ENCODE peak calls at places on chromosomes 4 and X, in six cellular contexts. P is heart right ventricle, Q is PC-3, J is adrenal gland, F is uterus, G is neural progenitor cell. U is an unnamed sample. For H3K9me3 and H3K4me1, the result is how much of the 10 kb centered on the place peaks cover.

GRCh38 chr4:175422331-175422730 is 389.7 kb downstream of the GPM6A start:
- DNase-seq in G (no peak), P (no peak), F (no peak), J (no peak), Q (peak), U (no peak)

GRCh38 chr4:153655928-153656327 is 28.2 kb upstream of the TLR2 start:
- DNase-seq in Q (no peak), F (no peak), J (peak), P (no peak), G (no peak), U (no peak)

GRCh38 chr4:187103351-187103750 is 379.7 kb upstream of the FAT1 start:
- DNase-seq in Q (no peak), P (no peak), G (no peak), F (no peak), J (no peak), U (no peak)

GRCh38 chr4:148116264-148116663 is 325.9 kb downstream of the NR3C2 start:
- DNase-seq in P (peak), F (no peak), Q (peak), J (no peak), G (no peak), U (no peak)

GRCh38 chrX:40165861-40166260 is 68.1 kb upstream of the BCOR start:
- DNase-seq in J (no peak), Q (no peak), F (no peak), P (no peak), G (no peak), U (no peak)

GRCh38 chr4:113809313-113809712 is 47.8 kb upstream of the CAMK2D start:
- DNase-seq in P (peak), G (no peak), Q (no peak), F (no peak), J (peak), U (no peak)

GRCh38 chr4:139315221-139315675 is 13.0 kb upstream of the NDUFC1 start:
- DNase-seq in F (no peak), P (no peak), Q (no peak), G (peak), J (no peak), U (no peak)

GRCh38 chr4:6474053-6474568 is 1.7 kb upstream of the PPP2R2C start:
- DNase-seq in Q (no peak), P (no peak), F (no peak), G (peak), J (no peak), U (no peak)

GRCh38 chrX:41350150-41350975 is 16.4 kb downstream of the DDX3X start:
- DNase-seq in G (no peak), Q (peak), F (no peak), J (no peak), P (no peak), U (no peak)

GRCh38 chrX:150730719-150731118 is 37.5 kb downstream of the MTMR1 start:
- DNase-seq in G (no peak), Q (no peak), P (no peak), J (no peak), F (no peak), U (no peak)

GRCh38 chrX:21490341-21490740 is 116.1 kb downstream of the CNKSR2 start:
- DNase-seq in F (no peak), J (no peak), Q (peak), P (no peak), G (no peak), U (no peak)

GRCh38 chr4:87543835-87544461 is 14.8 kb upstream of the SPARCL1 start:
- DNase-seq in Q (peak), J (peak), G (peak), P (peak), F (peak), U (peak)

GRCh38 chrX:70134116-70134477 is 850 bp downstream of the IGBP1 start:
- DNase-seq in F (no peak), G (peak), P (no peak), Q (peak), J (no peak), U (no peak)

GRCh38 chr4:146643812-146644401 is 5.2 kb downstream of the POU4F2 start:
- DNase-seq in J (no peak), F (no peak), P (no peak), Q (peak), G (peak), U (no peak)

GRCh38 chr4:166277406-166277805 is 404.4 kb downstream of the TLL1 start:
- DNase-seq in Q (peak), J (no peak), G (no peak), F (no peak), P (no peak), U (no peak)

GRCh38 chrX:132219343-132219768 is at the start of gene RAP2C:
- DNase-seq in P (peak), Q (peak), F (peak), G (peak), J (peak), U (peak)

GRCh38 chrX:68989865-68990606 is 161.2 kb downstream of the EFNB1 start:
- DNase-seq in J (peak), P (peak), F (peak), G (peak), Q (no peak), U (no peak)

GRCh38 chrX:63349307-63349706 is 1.8 kb downstream of the SPIN4 start:
- DNase-seq in J (no peak), F (no peak), P (no peak), G (no peak), Q (peak), U (no peak)

GRCh38 chr4:38163216-38164006 is 203.2 kb downstream of the PTTG2 start:
- DNase-seq in G (no peak), F (no peak), J (no peak), P (no peak), Q (peak), U (no peak)

GRCh38 chr4:163191999-163192398 is 25.3 kb upstream of the NAF1 start:
- DNase-seq in P (no peak), J (no peak), G (no peak), F (no peak), Q (peak), U (no peak)

GRCh38 chr4:159070742-159071141 is 32.1 kb upstream of the RAPGEF2 start:
- DNase-seq in P (no peak), Q (peak), F (no peak), J (no peak), G (no peak), U (no peak)

GRCh38 chrX:39869846-39870601 is 227.7 kb downstream of the BCOR start:
- DNase-seq in G (no peak), F (no peak), Q (peak), J (no peak), P (no peak), U (peak)

GRCh38 chr4:155742310-155743015 is 16.4 kb upstream of the GUCY1B1 start:
- DNase-seq in F (no peak), G (no peak), P (no peak), J (no peak), Q (peak), U (no peak)

GRCh38 chr4:137032242-137032641 is 500.1 kb downstream of the PCDH18 start:
- DNase-seq in P (no peak), Q (no peak), G (no peak), F (no peak), J (no peak), U (no peak)

GRCh38 chr4:76930721-76931481 is 18.7 kb upstream of the SEPTIN11 start:
- DNase-seq in J (no peak), G (no peak), F (no peak), Q (no peak), P (no peak), U (no peak)

GRCh38 chrX:44828008-44828605 is 15.7 kb upstream of the DUSP21 start:
- DNase-seq in P (no peak), Q (peak), F (no peak), G (no peak), J (peak), U (no peak)

GRCh38 chrX:43504394-43504793 is 151.7 kb upstream of the MAOA start:
- DNase-seq in J (no peak), G (no peak), F (no peak), P (no peak), Q (no peak), U (no peak)

GRCh38 chr4:30720656-30721352 is 635 bp downstream of the PCDH7 start:
- DNase-seq in Q (peak), F (peak), P (peak), G (peak), J (no peak), U (no peak)

GRCh38 chr4:67765928-67766327 is 11.7 kb upstream of the GNRHR start:
- DNase-seq in Q (peak), G (no peak), J (no peak), P (no peak), F (no peak), U (no peak)

GRCh38 chr4:95165926-95166524 is 382.7 kb downstream of the UNC5C start:
- DNase-seq in J (peak), F (no peak), G (peak), Q (peak), P (peak), U (peak)

GRCh38 chr4:851701-852430 is 25.9 kb upstream of the CPLX1 start:
- DNase-seq in Q (no peak), F (no peak), J (no peak), P (no peak), G (no peak), U (no peak)

GRCh38 chr4:88341227-88342192 is 37.1 kb upstream of the HERC6 start:
- DNase-seq in G (no peak), Q (peak), F (peak), J (no peak), P (peak), U (no peak)

GRCh38 chr4:182369211-182369610 is 126.0 kb downstream of the TENM3 start:
- DNase-seq in G (no peak), F (no peak), Q (no peak), J (no peak), P (no peak), U (no peak)

GRCh38 chrX:97563531-97564133 is 679.9 kb downstream of the RPA4 start:
- DNase-seq in G (no peak), J (peak), P (peak), Q (peak), F (peak), U (peak)

GRCh38 chrX:12352922-12353321 is 214.6 kb downstream of the FRMPD4 start:
- DNase-seq in F (no peak), G (no peak), J (no peak), Q (no peak), P (no peak), U (no peak)

GRCh38 chrX:136477026-136477425 is 10.7 kb upstream of the BRS3 start:
- DNase-seq in F (no peak), G (no peak), Q (no peak), J (no peak), P (no peak), U (no peak)

GRCh38 chr4:144179152-144179739 is 38.7 kb upstream of the GYPA start:
- DNase-seq in G (no peak), J (no peak), P (no peak), F (no peak), Q (no peak), U (peak)

GRCh38 chrX:9308426-9308825 is 156.4 kb upstream of the TBL1X start:
- DNase-seq in Q (no peak), F (no peak), P (no peak), J (no peak), G (no peak), U (no peak)

GRCh38 chr4:119629142-119629471 is 503 bp upstream of the PDE5A start:
- DNase-seq in J (no peak), F (no peak), P (no peak), G (no peak), Q (no peak), U (no peak)
- H3K9me3 ChIP-seq in J (under half), F (under half), P (under half), G (under half), Q (under half), U (under half)

GRCh38 chr4:3364199-3364598 is 71.4 kb downstream of the RGS12 start:
- DNase-seq in Q (no peak), J (peak), F (no peak), G (no peak), P (no peak), U (no peak)
- H3K4me1 ChIP-seq in Q (under half), J (under half), F (under half), G (under half), P (under half), U (under half)

DNA sequence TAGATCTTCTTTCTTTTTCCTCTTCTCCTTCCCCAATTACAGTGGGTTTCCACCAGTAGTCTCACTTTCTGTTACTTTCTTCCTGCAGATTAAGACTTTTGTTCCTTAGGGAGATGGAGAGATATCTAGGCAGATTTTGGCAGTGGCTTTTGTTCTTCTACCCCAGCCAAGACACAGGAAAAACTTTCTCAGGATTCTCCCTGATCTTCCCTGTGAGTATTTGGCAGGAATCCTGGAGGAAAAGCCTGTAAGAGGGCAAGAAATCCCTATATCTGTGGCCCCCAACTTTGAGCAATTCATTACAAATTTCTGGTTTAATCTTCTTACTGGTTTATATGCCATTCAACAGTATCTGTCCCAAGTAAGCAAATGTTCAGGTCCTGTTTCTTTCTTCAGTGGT is 21.9 kb downstream of the SLC9A7 start:
- DNase-seq in P (no peak), Q (no peak), G (no peak), J (no peak), F (no peak), U (no peak)
- H3K9me3 ChIP-seq in P (under half), Q (under half), G (under half), J (under half), F (under half), U (under half)

DNA sequence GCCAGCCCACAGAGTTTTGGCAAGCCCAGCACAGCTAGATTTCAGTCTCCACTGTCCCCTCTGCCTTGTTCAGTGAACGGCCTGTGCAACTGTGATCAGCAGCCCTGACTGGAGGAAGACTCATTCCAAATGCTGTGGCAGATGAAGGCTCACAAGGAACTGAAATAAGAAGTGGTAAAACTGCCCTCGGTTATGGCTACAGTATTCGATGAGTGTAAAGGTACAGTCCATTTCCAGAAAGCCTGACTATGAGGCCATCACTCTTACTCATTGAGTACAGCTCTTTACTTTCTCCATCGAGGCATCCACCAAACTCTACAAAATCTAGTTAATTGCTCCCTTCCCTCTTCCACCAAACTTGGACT is 69.1 kb downstream of the RHOH start:
- DNase-seq in P (no peak), G (no peak), Q (no peak), J (no peak), F (no peak), U (no peak)
- H3K4me1 ChIP-seq in P (under half), G (under half), Q (under half), J (under half), F (under half), U (under half)

GRCh38 chrX:140526138-140526537 is 21.3 kb upstream of the SOX3 start:
- DNase-seq in G (peak), F (no peak), P (no peak), Q (no peak), J (no peak), U (no peak)

GRCh38 chrX:140521393-140521792 is 16.5 kb upstream of the SOX3 start:
- DNase-seq in Q (no peak), F (no peak), J (no peak), P (no peak), G (no peak), U (no peak)

GRCh38 chrX:140524556-140524955 is 19.7 kb upstream of the SOX3 start:
- DNase-seq in J (no peak), G (no peak), P (no peak), F (no peak), Q (peak), U (no peak)

GRCh38 chrX:140525448-140525847 is 20.6 kb upstream of the SOX3 start:
- DNase-seq in J (no peak), P (no peak), G (no peak), F (no peak), Q (no peak), U (no peak)
- H3K9me3 ChIP-seq in J (under half), P (under half), G (under half), F (under half), Q (under half), U (under half)

U was measured in CD4-positive, CD25-positive, alpha-beta regulatory T cell.